ENCODE peak calls at places on chromosomes 3 and 15, in nine cellular contexts. One of them, this sample, is unnamed.

GRCh38 chr15:32861741-32862140 is 143.9 kb downstream of the GREM1 start:
- DNase-seq in transverse colon: peak; percentile 22
- DNase-seq in sigmoid colon: no peak
- DNase-seq in breast epithelium: no peak
- DNase-seq in HepG2: no peak
- DNase-seq in tibial nerve: no peak
- DNase-seq in lower leg skin: no peak
- DNase-seq in uterus: no peak
- DNase-seq in stomach: no peak
- DNase-seq in this sample: no peak

GRCh38 chr3:123602325-123602724 is 17.5 kb upstream of the HACD2 start:
- DNase-seq in stomach: no peak
- DNase-seq in HepG2: peak; percentile 78
- DNase-seq in tibial nerve: no peak
- DNase-seq in lower leg skin: no peak
- DNase-seq in sigmoid colon: no peak
- DNase-seq in uterus: no peak
- DNase-seq in transverse colon: no peak
- DNase-seq in breast epithelium: no peak
- DNase-seq in this sample: peak; percentile 78

GRCh38 chr15:28913171-28913765 is 27.5 kb downstream of the APBA2 start:
- DNase-seq in transverse colon: no peak
- DNase-seq in breast epithelium: peak; percentile 17
- DNase-seq in HepG2: no peak
- DNase-seq in lower leg skin: no peak
- DNase-seq in tibial nerve: no peak
- DNase-seq in sigmoid colon: peak; percentile 58
- DNase-seq in uterus: no peak
- DNase-seq in stomach: no peak
- DNase-seq in this sample: no peak

GRCh38 chr3:115695081-115695480 is 71.8 kb downstream of the GAP43 start:
- DNase-seq in uterus: no peak
- DNase-seq in breast epithelium: no peak
- DNase-seq in tibial nerve: no peak
- DNase-seq in HepG2: no peak
- DNase-seq in transverse colon: no peak
- DNase-seq in sigmoid colon: no peak
- DNase-seq in stomach: no peak
- DNase-seq in lower leg skin: no peak
- DNase-seq in this sample: no peak

GRCh38 chr15:28921925-28922711 is 36.3 kb downstream of the APBA2 start:
- DNase-seq in breast epithelium: no peak
- DNase-seq in HepG2: no peak
- DNase-seq in transverse colon: no peak
- DNase-seq in stomach: no peak
- DNase-seq in uterus: no peak
- DNase-seq in sigmoid colon: peak; percentile 55
- DNase-seq in tibial nerve: no peak
- DNase-seq in lower leg skin: no peak
- DNase-seq in this sample: no peak

GRCh38 chr3:124565013-124565412 is 165.2 kb upstream of the UMPS start:
- DNase-seq in sigmoid colon: peak; percentile 82
- DNase-seq in uterus: peak; percentile 75
- DNase-seq in tibial nerve: peak; percentile 89
- DNase-seq in breast epithelium: peak; percentile 69
- DNase-seq in HepG2: peak; percentile 82
- DNase-seq in lower leg skin: peak; percentile 71
- DNase-seq in stomach: peak; percentile 83
- DNase-seq in transverse colon: peak; percentile 77
- DNase-seq in this sample: peak; percentile 74

GRCh38 chr15:69081310-69082004 is 67.0 kb downstream of the NOX5 start:
- DNase-seq in tibial nerve: peak; percentile 39
- DNase-seq in breast epithelium: no peak
- DNase-seq in stomach: no peak
- DNase-seq in uterus: peak; percentile 63
- DNase-seq in HepG2: no peak
- DNase-seq in transverse colon: no peak
- DNase-seq in lower leg skin: no peak
- DNase-seq in sigmoid colon: peak; percentile 83
- DNase-seq in this sample: no peak

GRCh38 chr3:4670352-4670751 is 177.2 kb downstream of the ITPR1 start:
- DNase-seq in breast epithelium: no peak
- DNase-seq in stomach: no peak
- DNase-seq in transverse colon: no peak
- DNase-seq in lower leg skin: no peak
- DNase-seq in sigmoid colon: no peak
- DNase-seq in tibial nerve: no peak
- DNase-seq in HepG2: peak; percentile 5
- DNase-seq in uterus: no peak
- DNase-seq in this sample: peak; percentile 19

GRCh38 chr3:82000773-82001172 is 239.3 kb upstream of the GBE1 start:
- DNase-seq in uterus: no peak
- DNase-seq in HepG2: no peak
- DNase-seq in transverse colon: no peak
- DNase-seq in lower leg skin: no peak
- DNase-seq in tibial nerve: no peak
- DNase-seq in breast epithelium: no peak
- DNase-seq in stomach: peak; percentile 69
- DNase-seq in sigmoid colon: no peak
- DNase-seq in this sample: no peak

GRCh38 chr3:183548262-183548769 is 7.2 kb downstream of the KLHL6 start:
- DNase-seq in lower leg skin: no peak
- DNase-seq in breast epithelium: no peak
- DNase-seq in stomach: no peak
- DNase-seq in transverse colon: no peak
- DNase-seq in tibial nerve: no peak
- DNase-seq in sigmoid colon: no peak
- DNase-seq in HepG2: no peak
- DNase-seq in uterus: no peak
- DNase-seq in this sample: no peak

GRCh38 chr3:171614318-171614967 is 154.2 kb upstream of the TNIK start:
- DNase-seq in breast epithelium: no peak
- DNase-seq in lower leg skin: no peak
- DNase-seq in stomach: no peak
- DNase-seq in tibial nerve: no peak
- DNase-seq in uterus: peak; percentile 47
- DNase-seq in sigmoid colon: no peak
- DNase-seq in transverse colon: no peak
- DNase-seq in HepG2: peak; percentile 4
- DNase-seq in this sample: peak; percentile 24

GRCh38 chr15:35914573-35914972 is 368.6 kb upstream of the DPH6 start:
- DNase-seq in transverse colon: no peak
- DNase-seq in tibial nerve: no peak
- DNase-seq in uterus: no peak
- DNase-seq in stomach: no peak
- DNase-seq in breast epithelium: no peak
- DNase-seq in sigmoid colon: no peak
- DNase-seq in HepG2: no peak
- DNase-seq in lower leg skin: no peak
- DNase-seq in this sample: no peak
- TF ChIP-seq POLR2A in transverse colon: no peak
- TF ChIP-seq POLR2A in tibial nerve: no peak
- TF ChIP-seq POLR2A in uterus: no peak
- TF ChIP-seq POLR2A in stomach: no peak
- TF ChIP-seq POLR2A in breast epithelium: no peak
- TF ChIP-seq POLR2A in sigmoid colon: no peak
- TF ChIP-seq POLR2A in HepG2: no peak
- TF ChIP-seq POLR2A in lower leg skin: no peak
- TF ChIP-seq POLR2A in this sample: no peak

GRCh38 chr3:61237858-61238257 is 13.4 kb downstream of the FHIT start:
- DNase-seq in stomach: no peak
- DNase-seq in transverse colon: no peak
- DNase-seq in lower leg skin: no peak
- DNase-seq in tibial nerve: no peak
- DNase-seq in uterus: no peak
- DNase-seq in sigmoid colon: no peak
- DNase-seq in breast epithelium: no peak
- DNase-seq in HepG2: no peak
- DNase-seq in this sample: peak; percentile 41

GRCh38 chr3:61233828-61234227 is 17.4 kb downstream of the FHIT start:
- DNase-seq in sigmoid colon: no peak
- DNase-seq in breast epithelium: no peak
- DNase-seq in stomach: no peak
- DNase-seq in transverse colon: no peak
- DNase-seq in tibial nerve: no peak
- DNase-seq in HepG2: no peak
- DNase-seq in lower leg skin: no peak
- DNase-seq in uterus: no peak
- DNase-seq in this sample: no peak

GRCh38 chr3:61239871-61240270 is 11.4 kb downstream of the FHIT start:
- DNase-seq in HepG2: no peak
- DNase-seq in uterus: peak; percentile 20
- DNase-seq in tibial nerve: no peak
- DNase-seq in breast epithelium: no peak
- DNase-seq in lower leg skin: no peak
- DNase-seq in transverse colon: no peak
- DNase-seq in sigmoid colon: no peak
- DNase-seq in stomach: peak; percentile 44
- DNase-seq in this sample: no peak

GRCh38 chr3:61236556-61236955 is 14.7 kb downstream of the FHIT start:
- DNase-seq in breast epithelium: no peak
- DNase-seq in tibial nerve: no peak
- DNase-seq in transverse colon: no peak
- DNase-seq in sigmoid colon: no peak
- DNase-seq in lower leg skin: no peak
- DNase-seq in uterus: no peak
- DNase-seq in stomach: no peak
- DNase-seq in HepG2: no peak
- DNase-seq in this sample: no peak
- TF ChIP-seq POLR2A in breast epithelium: no peak
- TF ChIP-seq POLR2A in tibial nerve: no peak
- TF ChIP-seq POLR2A in transverse colon: no peak
- TF ChIP-seq POLR2A in sigmoid colon: no peak
- TF ChIP-seq POLR2A in lower leg skin: no peak
- TF ChIP-seq POLR2A in uterus: no peak
- TF ChIP-seq POLR2A in stomach: no peak
- TF ChIP-seq POLR2A in HepG2: no peak
- TF ChIP-seq POLR2A in this sample: no peak

GRCh38 chr15:40806672-40807027 is 239 bp upstream of the ZFYVE19 start:
- DNase-seq in lower leg skin: no peak
- DNase-seq in tibial nerve: no peak
- DNase-seq in HepG2: no peak
- DNase-seq in transverse colon: no peak
- DNase-seq in stomach: no peak
- DNase-seq in uterus: no peak
- DNase-seq in breast epithelium: no peak
- DNase-seq in sigmoid colon: no peak
- DNase-seq in this sample: no peak

GRCh38 chr15:40807888-40808194 is 568 bp upstream of the DNAJC17 start:
- DNase-seq in tibial nerve: no peak
- DNase-seq in stomach: no peak
- DNase-seq in lower leg skin: no peak
- DNase-seq in transverse colon: no peak
- DNase-seq in sigmoid colon: no peak
- DNase-seq in uterus: no peak
- DNase-seq in breast epithelium: no peak
- DNase-seq in HepG2: no peak
- DNase-seq in this sample: no peak

GRCh38 chr15:40803688-40804087 is 3.2 kb upstream of the ZFYVE19 start:
- DNase-seq in tibial nerve: no peak
- DNase-seq in lower leg skin: no peak
- DNase-seq in sigmoid colon: no peak
- DNase-seq in stomach: no peak
- DNase-seq in transverse colon: no peak
- DNase-seq in breast epithelium: no peak
- DNase-seq in uterus: no peak
- DNase-seq in HepG2: no peak
- DNase-seq in this sample: no peak

GRCh38 chr15:40809051-40809450 is 1.8 kb upstream of the DNAJC17 start:
- DNase-seq in uterus: no peak
- DNase-seq in stomach: no peak
- DNase-seq in tibial nerve: no peak
- DNase-seq in sigmoid colon: no peak
- DNase-seq in lower leg skin: no peak
- DNase-seq in transverse colon: no peak
- DNase-seq in breast epithelium: no peak
- DNase-seq in HepG2: no peak
- DNase-seq in this sample: no peak

DNA sequence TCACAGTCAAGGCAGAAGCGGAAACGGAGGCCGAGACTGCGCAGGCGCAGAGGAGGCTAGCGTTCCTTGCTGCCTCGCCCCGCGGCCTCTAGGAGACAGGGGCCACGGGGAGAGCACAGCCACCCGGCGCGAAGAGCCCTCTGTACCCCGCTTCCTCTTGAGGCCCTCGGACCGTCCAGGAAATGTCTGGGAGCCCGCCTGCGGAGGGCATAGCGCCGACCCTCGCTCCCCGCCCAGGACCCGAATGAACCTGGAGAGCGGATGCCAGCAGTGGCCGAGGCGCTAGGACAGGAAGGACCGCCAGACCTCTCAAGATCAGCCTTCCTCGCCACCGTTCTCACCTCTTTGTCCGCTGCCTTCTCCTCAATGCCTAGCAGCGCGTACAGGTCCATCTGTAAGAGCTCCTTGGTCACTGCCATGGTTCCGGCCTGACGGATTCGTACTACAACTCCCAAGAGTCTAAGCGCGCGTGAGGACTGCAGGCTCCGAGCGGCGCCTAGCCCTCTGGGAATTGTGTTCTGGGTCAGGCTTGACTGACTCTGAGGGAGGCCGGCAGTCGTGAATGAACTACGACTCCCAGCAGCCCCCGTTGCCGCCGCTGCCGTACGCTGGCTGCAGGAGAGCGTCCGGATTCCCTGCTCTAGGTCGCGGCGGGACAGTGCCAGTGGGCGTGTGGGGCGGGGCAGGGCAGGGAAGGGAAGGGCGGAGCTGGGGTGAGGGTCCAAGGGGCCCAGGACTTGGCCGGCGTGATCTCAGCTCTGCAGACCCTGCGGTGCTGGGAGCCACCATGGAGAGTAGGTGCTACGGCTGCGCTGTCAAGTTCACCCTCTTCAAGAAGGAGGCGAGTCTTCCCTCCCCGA is at the start of the genes DNAJC17 and ZFYVE19:
- DNase-seq in HepG2: peak; percentile 96
- DNase-seq in breast epithelium: peak; percentile 92
- DNase-seq in stomach: peak; percentile 96
- DNase-seq in sigmoid colon: peak; percentile 98
- DNase-seq in uterus: peak; percentile 96
- DNase-seq in lower leg skin: peak; percentile 98
- DNase-seq in transverse colon: peak; percentile 97
- DNase-seq in tibial nerve: peak; percentile 94
- DNase-seq in this sample: peak; percentile 97
- TF ChIP-seq POLR2A in HepG2: peak; percentile 63
- TF ChIP-seq POLR2A in breast epithelium: peak; percentile 11
- TF ChIP-seq POLR2A in stomach: no peak
- TF ChIP-seq POLR2A in sigmoid colon: peak; percentile 42
- TF ChIP-seq POLR2A in uterus: peak; percentile 42
- TF ChIP-seq POLR2A in lower leg skin: no peak
- TF ChIP-seq POLR2A in transverse colon: peak; percentile 69
- TF ChIP-seq POLR2A in tibial nerve: peak; percentile 60
- TF ChIP-seq POLR2A in this sample: peak; percentile 79

DNA sequence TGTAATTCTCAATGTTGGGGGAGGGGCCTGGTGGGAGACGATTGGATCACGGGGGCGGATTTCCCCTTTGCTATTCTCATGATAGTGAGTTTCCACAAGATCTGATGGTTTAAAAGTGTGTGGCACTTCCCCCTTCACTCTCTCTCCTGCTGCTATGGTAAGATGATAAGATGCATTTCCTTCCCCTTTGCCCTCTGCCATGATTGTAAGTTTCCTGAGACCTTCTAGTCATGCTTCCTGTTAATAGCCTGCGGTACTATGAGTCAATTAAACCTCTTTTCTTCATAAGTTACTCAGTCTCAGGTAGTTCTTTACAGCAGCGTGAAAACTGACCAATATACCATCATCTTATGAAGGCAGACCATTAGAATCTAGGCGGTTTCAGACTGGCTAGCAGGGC is 108.8 kb upstream of the ADAMTS9 start:
- DNase-seq in uterus: no peak
- DNase-seq in stomach: no peak
- DNase-seq in lower leg skin: no peak
- DNase-seq in sigmoid colon: no peak
- DNase-seq in tibial nerve: no peak
- DNase-seq in transverse colon: no peak
- DNase-seq in breast epithelium: no peak
- DNase-seq in HepG2: no peak
- DNase-seq in this sample: no peak
- TF ChIP-seq POLR2A in uterus: no peak
- TF ChIP-seq POLR2A in stomach: no peak
- TF ChIP-seq POLR2A in lower leg skin: no peak
- TF ChIP-seq POLR2A in sigmoid colon: no peak
- TF ChIP-seq POLR2A in tibial nerve: no peak
- TF ChIP-seq POLR2A in transverse colon: no peak
- TF ChIP-seq POLR2A in breast epithelium: no peak
- TF ChIP-seq POLR2A in HepG2: no peak
- TF ChIP-seq POLR2A in this sample: no peak

This sample was measured in erythroblast.